ENCODE peak calls at places on chromosome 7, in seven cellular contexts. Y is NCI-H345, S is NCI-H1417, V is K562, U is neuronal stem cell, D is HS-5, A is T-helper 9 cell. G is an unnamed sample.

GRCh38 chr7:133550145-133550544 is 297.3 kb downstream of the EXOC4 start:
- DNase-seq in Y (no peak), S (no peak), V (no peak), U (no peak), D (no peak), A (no peak), G (no peak)

GRCh38 chr7:2104107-2104710 is 128.5 kb downstream of the MAD1L1 start:
- DNase-seq in Y (no peak), S (no peak), V (peak), U (peak), D (peak), A (peak), G (no peak)

GRCh38 chr7:25391295-25391861 is 163.1 kb upstream of the NPVF start:
- DNase-seq in Y (peak), S (peak), V (peak), U (no peak), D (no peak), A (no peak), G (peak)

GRCh38 chr7:16646427-16647081 is 573 bp downstream of the BZW2 start:
- DNase-seq in Y (peak), S (no peak), V (no peak), U (no peak), D (peak), A (no peak), G (peak)

GRCh38 chr7:76430211-76430610 is 5.5 kb downstream of the ZP3 start:
- DNase-seq in Y (no peak), S (no peak), V (peak), U (no peak), D (no peak), A (no peak), G (no peak)

GRCh38 chr7:136179829-136180721 is 202.9 kb upstream of the MTPN start:
- DNase-seq in Y (no peak), S (no peak), V (no peak), U (no peak), D (no peak), A (no peak), G (no peak)

GRCh38 chr7:118005021-118005420 is 131.8 kb upstream of the CTTNBP2 start:
- DNase-seq in Y (no peak), S (no peak), V (no peak), U (peak), D (no peak), A (no peak), G (no peak)

GRCh38 chr7:124566576-124566975 is 199.0 kb downstream of the GPR37 start:
- DNase-seq in Y (no peak), S (no peak), V (no peak), U (peak), D (no peak), A (no peak), G (no peak)

GRCh38 chr7:108307246-108307982 is 148.8 kb downstream of the NRCAM start:
- DNase-seq in Y (peak), S (no peak), V (no peak), U (no peak), D (no peak), A (no peak), G (no peak)

GRCh38 chr7:130893441-130893894 is 159.5 kb upstream of the KLF14 start:
- DNase-seq in Y (no peak), S (no peak), V (no peak), U (no peak), D (no peak), A (no peak), G (no peak)

GRCh38 chr7:105187302-105188169 is 173.5 kb downstream of the KMT2E start:
- DNase-seq in Y (no peak), S (no peak), V (no peak), U (no peak), D (no peak), A (no peak), G (no peak)

G was measured in NCI-H1092 treated with DMSO at 0.1 percent for 48 hours.